ENCODE peak calls at places on chromosomes 5 and 9, in four cellular contexts. One of them, this sample, is unnamed.

GRCh38 chr5:140227046-140227445 is 52.1 kb downstream of the CYSTM1 start:
- DNase-seq in K562: no peak
- DNase-seq in IMR-90: no peak
- DNase-seq in GM12878: no peak
- DNase-seq in this sample: no peak

GRCh38 chr5:107806271-107806670 is 135.5 kb upstream of the EFNA5 start:
- DNase-seq in K562: no peak
- DNase-seq in IMR-90: no peak
- DNase-seq in GM12878: no peak
- DNase-seq in this sample: no peak

GRCh38 chr9:3441197-3441816 is 84.5 kb downstream of the RFX3 start:
- DNase-seq in K562: peak
- DNase-seq in IMR-90: peak
- DNase-seq in GM12878: peak
- DNase-seq in this sample: peak

GRCh38 chr5:32443541-32444190 is 874 bp downstream of the ZFR start:
- DNase-seq in K562: peak
- DNase-seq in IMR-90: peak
- DNase-seq in GM12878: no peak
- DNase-seq in this sample: peak

GRCh38 chr5:88825782-88826110 is 57.2 kb downstream of the MEF2C start:
- DNase-seq in K562: peak
- DNase-seq in IMR-90: peak
- DNase-seq in GM12878: no peak
- DNase-seq in this sample: no peak

GRCh38 chr5:90640484-90641059 is 82.0 kb downstream of the ADGRV1 start:
- DNase-seq in K562: peak
- DNase-seq in IMR-90: no peak
- DNase-seq in GM12878: peak
- DNase-seq in this sample: no peak

GRCh38 chr5:41874512-41875060 is 4.4 kb upstream of the OXCT1 start:
- DNase-seq in K562: no peak
- DNase-seq in IMR-90: no peak
- DNase-seq in GM12878: no peak
- DNase-seq in this sample: no peak

GRCh38 chr5:67984546-67984945 is 231.0 kb upstream of the PIK3R1 start:
- DNase-seq in K562: no peak
- DNase-seq in IMR-90: no peak
- DNase-seq in GM12878: no peak
- DNase-seq in this sample: no peak

GRCh38 chr5:112957409-112957808 is 19.2 kb upstream of the DCP2 start:
- DNase-seq in K562: no peak
- DNase-seq in IMR-90: no peak
- DNase-seq in GM12878: no peak
- DNase-seq in this sample: no peak

DNA sequence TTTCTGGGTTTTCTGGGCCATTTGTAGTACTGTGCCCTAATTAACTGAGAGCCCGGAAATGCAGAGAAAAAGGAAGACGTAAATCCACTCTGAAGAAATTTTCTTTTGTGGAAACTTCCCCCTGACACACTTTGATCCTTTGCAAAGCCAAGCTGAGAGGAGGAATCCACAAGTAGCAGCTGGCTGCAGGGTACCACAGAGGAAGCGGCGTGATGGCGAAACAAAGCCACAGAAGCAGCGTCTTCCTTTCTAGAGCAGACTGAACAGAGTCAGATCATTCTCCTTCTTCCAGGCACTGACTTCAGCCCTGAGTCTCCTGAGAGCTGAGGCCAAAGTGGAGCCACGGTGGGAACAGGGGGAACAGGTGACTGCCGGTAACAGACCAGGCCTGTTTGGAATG is 47.1 kb upstream of the ZNF354A start:
- DNase-seq in K562: no peak
- DNase-seq in IMR-90: no peak
- DNase-seq in GM12878: no peak
- DNase-seq in this sample: no peak
- TF ChIP-seq ELK1 in K562: no peak
- TF ChIP-seq ELK1 in IMR-90: no peak
- TF ChIP-seq ELK1 in GM12878: no peak
- TF ChIP-seq ELK1 in this sample: no peak

GRCh38 chr5:3122216-3122615 is 370.7 kb upstream of the IRX2 start:
- DNase-seq in K562: no peak
- DNase-seq in IMR-90: no peak
- DNase-seq in GM12878: no peak
- DNase-seq in this sample: no peak

GRCh38 chr5:3121813-3122212 is 370.3 kb upstream of the IRX2 start:
- DNase-seq in K562: no peak
- DNase-seq in IMR-90: no peak
- DNase-seq in GM12878: no peak
- DNase-seq in this sample: no peak

GRCh38 chr5:3120013-3120412 is 368.5 kb upstream of the IRX2 start:
- DNase-seq in K562: no peak
- DNase-seq in IMR-90: no peak
- DNase-seq in GM12878: no peak
- DNase-seq in this sample: no peak

GRCh38 chr5:3118321-3118720 is 366.8 kb upstream of the IRX2 start:
- DNase-seq in K562: no peak
- DNase-seq in IMR-90: no peak
- DNase-seq in GM12878: no peak
- DNase-seq in this sample: no peak

DNA sequence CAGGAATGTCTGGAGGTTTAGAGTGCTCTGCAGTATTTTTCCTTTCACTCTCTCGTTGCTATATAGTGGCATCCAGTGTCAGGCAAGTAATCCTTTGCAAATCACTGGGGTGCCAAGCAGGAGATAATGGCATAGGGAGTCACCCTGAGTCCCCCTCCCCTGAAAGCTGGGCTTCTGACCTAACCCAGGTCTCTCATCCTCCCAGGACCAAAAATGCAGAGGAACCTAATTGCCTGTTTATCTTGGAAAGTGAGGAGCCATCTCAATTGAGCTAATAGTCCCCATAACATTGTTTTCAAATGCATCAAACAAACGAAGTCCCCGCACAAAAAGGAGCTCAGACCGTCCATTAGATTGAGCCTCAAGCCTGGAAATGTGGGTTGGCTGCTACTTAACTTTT is 368.0 kb upstream of the IRX2 start:
- DNase-seq in K562: no peak
- DNase-seq in IMR-90: no peak
- DNase-seq in GM12878: no peak
- DNase-seq in this sample: no peak
- TF ChIP-seq ELK1 in K562: no peak
- TF ChIP-seq ELK1 in IMR-90: no peak
- TF ChIP-seq ELK1 in GM12878: no peak
- TF ChIP-seq ELK1 in this sample: no peak

GRCh38 chr9:114855488-114855887 is 49.6 kb upstream of the TNFSF15 start:
- DNase-seq in K562: no peak
- DNase-seq in IMR-90: peak
- DNase-seq in GM12878: no peak
- DNase-seq in this sample: no peak

GRCh38 chr9:114860187-114860586 is 54.3 kb upstream of the TNFSF15 start:
- DNase-seq in K562: no peak
- DNase-seq in IMR-90: peak
- DNase-seq in GM12878: no peak
- DNase-seq in this sample: no peak

GRCh38 chr9:114854736-114855355 is 49.0 kb upstream of the TNFSF15 start:
- DNase-seq in K562: no peak
- DNase-seq in IMR-90: no peak
- DNase-seq in GM12878: no peak
- DNase-seq in this sample: no peak

GRCh38 chr9:114856210-114856941 is 50.5 kb upstream of the TNFSF15 start:
- DNase-seq in K562: no peak
- DNase-seq in IMR-90: peak
- DNase-seq in GM12878: no peak
- DNase-seq in this sample: no peak

GRCh38 chr9:114856942-114857315 is 51.1 kb upstream of the TNFSF15 start:
- DNase-seq in K562: no peak
- DNase-seq in IMR-90: peak
- DNase-seq in GM12878: no peak
- DNase-seq in this sample: no peak
- TF ChIP-seq ELK1 in K562: no peak
- TF ChIP-seq ELK1 in IMR-90: no peak
- TF ChIP-seq ELK1 in GM12878: no peak
- TF ChIP-seq ELK1 in this sample: no peak

GRCh38 chr9:131631254-131631653 is 85.9 kb downstream of the PRRT1B start:
- DNase-seq in K562: no peak
- DNase-seq in IMR-90: no peak
- DNase-seq in GM12878: no peak
- DNase-seq in this sample: no peak
- TF ChIP-seq ELK1 in K562: no peak
- TF ChIP-seq ELK1 in IMR-90: no peak
- TF ChIP-seq ELK1 in GM12878: no peak
- TF ChIP-seq ELK1 in this sample: no peak

GRCh38 chr9:113998529-113999255 is 79.4 kb downstream of the AMBP start:
- DNase-seq in K562: no peak
- DNase-seq in IMR-90: peak
- DNase-seq in GM12878: no peak
- DNase-seq in this sample: peak
- TF ChIP-seq ELK1 in K562: no peak
- TF ChIP-seq ELK1 in IMR-90: no peak
- TF ChIP-seq ELK1 in GM12878: no peak
- TF ChIP-seq ELK1 in this sample: no peak

DNA sequence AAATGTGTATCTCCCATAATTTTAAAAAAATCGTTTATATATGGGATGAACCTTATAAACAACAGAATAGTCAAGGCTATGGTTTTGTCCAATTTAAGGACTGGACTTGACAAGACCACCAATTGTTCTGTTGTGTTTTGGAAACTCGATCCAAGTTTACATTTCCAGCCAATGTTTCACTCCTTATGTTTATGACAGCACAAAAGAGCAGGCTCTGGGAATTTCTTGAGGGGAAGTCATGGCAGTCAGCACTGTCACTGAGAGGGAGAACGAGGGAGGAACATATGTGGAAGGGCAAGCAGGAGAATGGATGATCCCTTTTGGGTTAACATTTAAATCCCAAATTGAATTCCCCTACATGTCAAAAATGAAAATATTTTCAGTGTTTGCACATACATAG is 292.5 kb downstream of the MARCHF11 start:
- DNase-seq in K562: no peak
- DNase-seq in IMR-90: peak
- DNase-seq in GM12878: no peak
- DNase-seq in this sample: no peak
- TF ChIP-seq ELK1 in K562: no peak
- TF ChIP-seq ELK1 in IMR-90: no peak
- TF ChIP-seq ELK1 in GM12878: no peak
- TF ChIP-seq ELK1 in this sample: no peak

This sample was measured in A549.